ENCODE peak calls at places on chromosomes 16 and 17, in five cellular contexts. N, P, S, R and G are unnamed samples. For H3K4me1, the result is how much of the 10 kb centered on the place peaks cover.

GRCh38 chr16:87836844-87837581 is 32.3 kb downstream of the SLC7A5 start:
- DNase-seq in N (no peak), P (no peak), S (no peak), R (no peak), G (no peak)

GRCh38 chr17:53101706-53102105 is 721.0 kb upstream of the KIF2B start:
- DNase-seq in N (no peak), P (no peak), S (no peak), R (no peak), G (no peak)

GRCh38 chr17:73142763-73143395 is 21.9 kb upstream of the SSTR2 start:
- DNase-seq in N (no peak), P (no peak), S (no peak), R (no peak), G (no peak)

GRCh38 chr17:13544292-13544691 is 57.4 kb downstream of the HS3ST3A1 start:
- DNase-seq in N (no peak), P (no peak), S (peak), R (peak), G (peak)

GRCh38 chr17:56699186-56699895 is 105.8 kb downstream of the NOG start:
- DNase-seq in N (peak), P (peak), S (peak), R (peak), G (peak)

GRCh38 chr16:22220076-22220453 is 14.0 kb downstream of the EEF2K start:
- DNase-seq in N (no peak), P (no peak), S (peak), R (peak), G (no peak)

GRCh38 chr17:31448467-31449077 is 57.1 kb downstream of the RAB11FIP4 start:
- DNase-seq in N (no peak), P (no peak), S (no peak), R (no peak), G (no peak)

GRCh38 chr17:38449364-38449763 is 21.1 kb downstream of the ARHGAP23 start:
- DNase-seq in N (no peak), P (no peak), S (no peak), R (no peak), G (no peak)

GRCh38 chr16:80527297-80527696 is 13.5 kb upstream of the DYNLRB2 start:
- DNase-seq in N (no peak), P (no peak), S (no peak), R (peak), G (no peak)

GRCh38 chr17:65865715-65866425 is 304.4 kb upstream of the AXIN2 start:
- DNase-seq in N (no peak), P (no peak), S (no peak), R (no peak), G (no peak)

GRCh38 chr16:25155553-25156460 is 44.3 kb downstream of the LCMT1 start:
- DNase-seq in N (no peak), P (no peak), S (no peak), R (no peak), G (no peak)

GRCh38 chr16:30934827-30935557 is 11.6 kb downstream of the FBXL19 start:
- DNase-seq in N (peak), P (peak), S (no peak), R (peak), G (no peak)

GRCh38 chr16:84950906-84951305 is 60.4 kb downstream of the ZDHHC7 start:
- DNase-seq in N (no peak), P (peak), S (no peak), R (no peak), G (no peak)

GRCh38 chr16:54361813-54362212 is 75.2 kb upstream of the IRX3 start:
- DNase-seq in N (no peak), P (peak), S (no peak), R (no peak), G (no peak)

GRCh38 chr17:79045830-79046500 is 22.0 kb downstream of the C1QTNF1 start:
- DNase-seq in N (peak), P (peak), S (peak), R (peak), G (no peak)

GRCh38 chr16:25228372-25228771 is 11.6 kb downstream of the AQP8 start:
- DNase-seq in N (no peak), P (no peak), S (no peak), R (no peak), G (no peak)

GRCh38 chr16:49439050-49439449 is 65.4 kb downstream of the C16orf78 start:
- DNase-seq in N (no peak), P (no peak), S (peak), R (no peak), G (no peak)

GRCh38 chr16:11848842-11849241 is 2.5 kb downstream of the RSL1D1 start:
- DNase-seq in N (no peak), P (no peak), S (no peak), R (no peak), G (no peak)

GRCh38 chr17:33291248-33292183 is 1.6 kb downstream of the ASIC2 start:
- DNase-seq in N (no peak), P (peak), S (no peak), R (peak), G (no peak)

GRCh38 chr17:28500712-28501379 is 5.3 kb upstream of the FOXN1 start:
- DNase-seq in N (no peak), P (no peak), S (no peak), R (no peak), G (no peak)

GRCh38 chr16:85061566-85061965 is 34.0 kb downstream of the KIAA0513 start:
- DNase-seq in N (peak), P (no peak), S (peak), R (peak), G (no peak)

GRCh38 chr16:1906052-1906845 is 12.0 kb downstream of the HS3ST6 start:
- DNase-seq in N (no peak), P (no peak), S (no peak), R (no peak), G (no peak)

GRCh38 chr16:22782299-22782698 is 31.7 kb upstream of the HS3ST2 start:
- DNase-seq in N (peak), P (no peak), S (no peak), R (no peak), G (no peak)

GRCh38 chr16:17555176-17555575 is 84.4 kb upstream of the XYLT1 start:
- DNase-seq in N (no peak), P (no peak), S (no peak), R (no peak), G (no peak)

GRCh38 chr16:69798466-69798865 is 36.3 kb downstream of the WWP2 start:
- DNase-seq in N (no peak), P (no peak), S (no peak), R (no peak), G (no peak)

GRCh38 chr17:72998343-72998742 is 94.1 kb downstream of the SLC39A11 start:
- DNase-seq in N (no peak), P (no peak), S (no peak), R (no peak), G (no peak)

GRCh38 chr17:35618628-35619027 is 31.5 kb downstream of the AP2B1 start:
- DNase-seq in N (no peak), P (no peak), S (no peak), R (no peak), G (no peak)

GRCh38 chr17:21211825-21212479 is 2.0 kb downstream of the TMEM11 start:
- DNase-seq in N (no peak), P (no peak), S (no peak), R (peak), G (no peak)

GRCh38 chr16:50253511-50253903 is 12.8 kb upstream of the ADCY7 start:
- DNase-seq in N (no peak), P (no peak), S (no peak), R (no peak), G (no peak)

GRCh38 chr17:13024526-13025263 is 6.9 kb upstream of the ELAC2 start:
- DNase-seq in N (peak), P (peak), S (no peak), R (peak), G (no peak)

GRCh38 chr16:77158293-77158692 is 32.7 kb upstream of the MON1B start:
- DNase-seq in N (no peak), P (no peak), S (no peak), R (no peak), G (no peak)

GRCh38 chr17:79982986-79983385 is 52.7 kb downstream of the TBC1D16 start:
- DNase-seq in N (no peak), P (no peak), S (peak), R (no peak), G (no peak)

GRCh38 chr16:66548068-66548467 is 1.9 kb downstream of the TK2 start:
- DNase-seq in N (no peak), P (no peak), S (no peak), R (no peak), G (no peak)
- H3K4me1 ChIP-seq in N (under half), P (under half), S (under half), R (under half), G (half or more)

GRCh38 chr16:89334988-89335802 is 117.7 kb downstream of the ZNF778 start:
- DNase-seq in N (no peak), P (no peak), S (no peak), R (no peak), G (no peak)
- TF ChIP-seq CTCF in N (no peak), P (no peak), S (no peak), R (no peak), G (no peak)

GRCh38 chr17:27353469-27354050 is 59.6 kb downstream of the WSB1 start:
- DNase-seq in N (peak), P (peak), S (peak), R (peak), G (peak)
- TF ChIP-seq EP300 in N (peak), P (peak), S (peak), R (peak), G (no peak)

GRCh38 chr16:29927523-29927905 is 1.5 kb upstream of the KCTD13 start:
- DNase-seq in N (no peak), P (no peak), S (no peak), R (no peak), G (no peak)

GRCh38 chr16:29922986-29923501 is 3.0 kb downstream of the KCTD13 start:
- DNase-seq in N (no peak), P (no peak), S (peak), R (no peak), G (no peak)

GRCh38 chr16:29925173-29925804 is 737 bp downstream of the KCTD13 start:
- DNase-seq in N (no peak), P (no peak), S (no peak), R (no peak), G (no peak)

GRCh38 chr16:29926675-29927522 is 873 bp upstream of the KCTD13 start:
- DNase-seq in N (peak), P (peak), S (peak), R (peak), G (no peak)

GRCh38 chr16:29925805-29926674 is at the start of gene KCTD13:
- DNase-seq in N (peak), P (peak), S (peak), R (peak), G (peak)
- H3K4me1 ChIP-seq in N (under half), P (under half), S (under half), R (under half), G (under half)

DNA sequence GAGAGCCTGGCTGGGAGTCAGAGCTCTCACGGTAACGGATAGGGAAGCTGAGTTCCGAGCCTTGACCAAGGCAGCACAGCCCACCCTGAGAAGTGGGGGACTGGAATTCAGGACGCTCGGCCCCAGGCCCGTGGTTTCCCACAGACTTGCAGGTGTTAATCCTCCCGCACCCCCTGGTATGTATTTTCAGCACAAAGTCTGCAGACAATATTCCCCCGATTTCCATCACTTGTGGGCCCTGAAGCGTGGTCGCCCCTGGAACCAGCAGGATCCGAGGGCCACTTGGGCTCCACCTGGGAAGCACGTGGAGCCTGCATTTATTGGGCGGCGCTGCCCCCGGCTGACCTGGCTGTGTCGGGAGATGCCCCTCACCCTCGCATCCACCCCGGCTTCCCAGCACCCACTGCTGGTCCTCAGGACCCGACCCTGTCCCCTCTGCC is 60.2 kb downstream of the WSB1 start:
- DNase-seq in N (no peak), P (no peak), S (peak), R (no peak), G (no peak)
- TF ChIP-seq CTCF in N (no peak), P (no peak), S (no peak), R (peak), G (peak)

DNA sequence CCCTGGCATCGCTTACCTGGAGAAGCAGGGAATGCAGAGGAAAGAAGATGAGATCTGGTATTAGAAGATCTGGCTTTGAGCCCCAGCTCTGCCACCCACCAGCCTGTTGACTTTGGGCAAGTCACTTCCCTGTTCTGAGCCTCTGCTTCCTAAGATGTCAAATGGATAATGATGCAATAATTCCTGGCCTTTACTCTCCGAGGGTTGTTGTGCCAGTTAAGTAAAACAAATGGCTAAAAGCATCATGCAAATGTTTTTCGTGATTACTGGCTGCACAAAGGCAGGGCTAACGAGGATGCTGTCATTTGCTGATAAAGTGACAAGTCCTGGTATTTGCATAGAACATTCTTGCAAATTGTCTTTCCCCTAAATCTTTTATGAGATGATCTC is 1.3 kb upstream of the ZNF821 start:
- DNase-seq in N (no peak), P (no peak), S (no peak), R (no peak), G (no peak)
- TF ChIP-seq EP300 in N (no peak), P (no peak), S (no peak), R (no peak), G (no peak)

GRCh38 chr16:67543582-67543981 is 15.0 kb downstream of the RIPOR1 start:
- DNase-seq in N (no peak), P (no peak), S (no peak), R (peak), G (peak)

GRCh38 chr16:67545665-67546024 is 16.7 kb upstream of the CTCF start:
- DNase-seq in N (no peak), P (no peak), S (peak), R (no peak), G (no peak)

GRCh38 chr16:67546091-67546501 is 16.2 kb upstream of the CTCF start:
- DNase-seq in N (no peak), P (no peak), S (no peak), R (no peak), G (peak)

GRCh38 chr16:67544329-67544841 is 15.8 kb downstream of the RIPOR1 start:
- DNase-seq in N (no peak), P (no peak), S (no peak), R (no peak), G (peak)

GRCh38 chr16:67544844-67545664 is 16.4 kb downstream of the RIPOR1 start:
- DNase-seq in N (no peak), P (no peak), S (no peak), R (no peak), G (peak)
- H3K4me1 ChIP-seq in N (under half), P (under half), S (under half), R (under half), G (half or more)